ENCODE peak calls at places on chromosomes 1 and 21, in ten cellular contexts. W, Y, G, K, I, V, S, D, M and R are unnamed samples. For H3K9me3, the result is how much of the 10 kb centered on the place peaks cover.

GRCh38 chr1:113660053-113660452 is 99.2 kb downstream of the PHTF1 start:
- DNase-seq in W (no peak), Y (no peak), G (no peak), K (no peak), I (no peak), V (no peak), S (no peak), D (no peak), M (no peak), R (no peak)

GRCh38 chr1:87730274-87731222 is 401.9 kb downstream of the LMO4 start:
- DNase-seq in W (no peak), Y (no peak), G (no peak), K (no peak), I (no peak), V (no peak), S (no peak), D (no peak), M (no peak), R (no peak)

GRCh38 chr1:203557958-203558760 is 64.2 kb downstream of the OPTC start:
- DNase-seq in W (peak), Y (peak), G (no peak), K (no peak), I (peak), V (peak), S (no peak), D (peak), M (peak), R (peak)

GRCh38 chr1:54575161-54575560 is 27.1 kb downstream of the ACOT11 start:
- DNase-seq in W (no peak), Y (no peak), G (no peak), K (no peak), I (no peak), V (peak), S (no peak), D (peak), M (no peak), R (no peak)

GRCh38 chr1:117696567-117696966 is 90.7 kb downstream of the TENT5C start:
- DNase-seq in W (no peak), Y (no peak), G (no peak), K (no peak), I (no peak), V (no peak), S (no peak), D (no peak), M (no peak), R (no peak)

GRCh38 chr1:180791806-180792205 is 120.9 kb upstream of the KIAA1614 start:
- DNase-seq in W (no peak), Y (no peak), G (no peak), K (no peak), I (no peak), V (no peak), S (no peak), D (no peak), M (no peak), R (no peak)

GRCh38 chr1:209747580-209748262 is 8.1 kb upstream of the TRAF3IP3 start:
- DNase-seq in W (peak), Y (peak), G (peak), K (peak), I (peak), V (peak), S (peak), D (peak), M (peak), R (peak)

GRCh38 chr1:23867542-23867952 is 543 bp downstream of the FUCA1 start:
- DNase-seq in W (no peak), Y (no peak), G (no peak), K (no peak), I (no peak), V (no peak), S (peak), D (no peak), M (no peak), R (no peak)

GRCh38 chr1:2595261-2595811 is 8.8 kb downstream of the PRXL2B start:
- DNase-seq in W (no peak), Y (no peak), G (peak), K (no peak), I (no peak), V (peak), S (no peak), D (no peak), M (no peak), R (no peak)

GRCh38 chr1:244840219-244840794 is 4.8 kb downstream of the COX20 start:
- DNase-seq in W (no peak), Y (no peak), G (no peak), K (no peak), I (no peak), V (no peak), S (no peak), D (no peak), M (no peak), R (no peak)

GRCh38 chr1:16302709-16303627 is 49.3 kb downstream of the FBXO42 start:
- DNase-seq in W (no peak), Y (no peak), G (no peak), K (no peak), I (no peak), V (no peak), S (no peak), D (no peak), M (no peak), R (no peak)

GRCh38 chr1:41362749-41363631 is 1.8 kb downstream of the FOXO6 start:
- DNase-seq in W (peak), Y (no peak), G (no peak), K (no peak), I (no peak), V (peak), S (no peak), D (no peak), M (no peak), R (no peak)

GRCh38 chr1:237774246-237774645 is 116.5 kb downstream of the ZP4 start:
- DNase-seq in W (no peak), Y (no peak), G (no peak), K (no peak), I (no peak), V (no peak), S (no peak), D (no peak), M (no peak), R (no peak)

GRCh38 chr1:160428655-160429054 is 28.3 kb downstream of the VANGL2 start:
- DNase-seq in W (no peak), Y (peak), G (no peak), K (no peak), I (no peak), V (no peak), S (peak), D (peak), M (peak), R (no peak)

GRCh38 chr1:26696645-26697440 is 1.0 kb downstream of the ARID1A start:
- DNase-seq in W (peak), Y (no peak), G (peak), K (peak), I (no peak), V (peak), S (no peak), D (peak), M (peak), R (no peak)

GRCh38 chr1:226549094-226549936 is 751 bp downstream of the STUM start:
- DNase-seq in W (no peak), Y (peak), G (no peak), K (peak), I (no peak), V (no peak), S (no peak), D (no peak), M (no peak), R (no peak)

GRCh38 chr1:226548281-226549093 is at the start of gene STUM:
- DNase-seq in W (peak), Y (no peak), G (no peak), K (peak), I (no peak), V (peak), S (peak), D (no peak), M (no peak), R (no peak)

GRCh38 chr1:226546926-226547325 is 1.6 kb upstream of the STUM start:
- DNase-seq in W (peak), Y (no peak), G (no peak), K (no peak), I (no peak), V (no peak), S (no peak), D (no peak), M (no peak), R (no peak)

GRCh38 chr1:226545806-226546596 is 2.6 kb upstream of the STUM start:
- DNase-seq in W (peak), Y (no peak), G (no peak), K (no peak), I (no peak), V (peak), S (no peak), D (peak), M (no peak), R (no peak)

DNA sequence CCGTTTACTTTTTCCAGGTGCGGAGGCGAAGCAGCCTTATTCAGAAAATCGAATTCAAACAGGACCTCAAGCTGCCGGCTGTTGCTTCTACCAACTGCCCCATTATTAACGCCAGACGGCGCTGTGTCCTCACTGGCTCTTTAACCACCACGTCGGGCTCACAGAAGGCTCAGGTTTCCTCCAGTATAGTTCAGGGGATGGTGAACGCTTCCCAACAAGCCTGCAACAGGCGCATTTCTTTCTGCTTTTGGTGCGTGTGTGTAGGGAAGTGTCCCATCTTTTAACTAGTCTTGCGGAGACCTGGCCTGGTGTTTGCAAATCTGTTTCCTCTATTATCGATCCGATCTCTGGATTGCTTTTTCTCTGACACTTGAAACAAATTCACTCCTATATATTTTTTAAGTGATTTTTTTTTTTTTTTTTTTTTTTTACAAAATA is 791 bp upstream of the STUM start:
- DNase-seq in W (peak), Y (peak), G (peak), K (peak), I (peak), V (peak), S (peak), D (peak), M (peak), R (peak)
- H3K27ac ChIP-seq in W (no peak), Y (no peak), G (no peak), K (no peak), I (no peak), V (peak), S (no peak), D (no peak), M (no peak), R (no peak)

GRCh38 chr1:4336507-4336906 is 317.9 kb upstream of the AJAP1 start:
- DNase-seq in W (no peak), Y (no peak), G (no peak), K (no peak), I (no peak), V (no peak), S (no peak), D (no peak), M (no peak), R (no peak)
- H3K9me3 ChIP-seq in W (under half), Y (under half), G (under half), K (under half), I (under half), V (under half), S (under half), D (under half), M (under half), R (under half)

GRCh38 chr1:115330480-115331013 is 7.5 kb downstream of the NGF start:
- DNase-seq in W (no peak), Y (no peak), G (no peak), K (no peak), I (no peak), V (no peak), S (no peak), D (no peak), M (no peak), R (no peak)
- H3K27ac ChIP-seq in W (peak), Y (peak), G (no peak), K (no peak), I (peak), V (peak), S (no peak), D (peak), M (no peak), R (peak)

DNA sequence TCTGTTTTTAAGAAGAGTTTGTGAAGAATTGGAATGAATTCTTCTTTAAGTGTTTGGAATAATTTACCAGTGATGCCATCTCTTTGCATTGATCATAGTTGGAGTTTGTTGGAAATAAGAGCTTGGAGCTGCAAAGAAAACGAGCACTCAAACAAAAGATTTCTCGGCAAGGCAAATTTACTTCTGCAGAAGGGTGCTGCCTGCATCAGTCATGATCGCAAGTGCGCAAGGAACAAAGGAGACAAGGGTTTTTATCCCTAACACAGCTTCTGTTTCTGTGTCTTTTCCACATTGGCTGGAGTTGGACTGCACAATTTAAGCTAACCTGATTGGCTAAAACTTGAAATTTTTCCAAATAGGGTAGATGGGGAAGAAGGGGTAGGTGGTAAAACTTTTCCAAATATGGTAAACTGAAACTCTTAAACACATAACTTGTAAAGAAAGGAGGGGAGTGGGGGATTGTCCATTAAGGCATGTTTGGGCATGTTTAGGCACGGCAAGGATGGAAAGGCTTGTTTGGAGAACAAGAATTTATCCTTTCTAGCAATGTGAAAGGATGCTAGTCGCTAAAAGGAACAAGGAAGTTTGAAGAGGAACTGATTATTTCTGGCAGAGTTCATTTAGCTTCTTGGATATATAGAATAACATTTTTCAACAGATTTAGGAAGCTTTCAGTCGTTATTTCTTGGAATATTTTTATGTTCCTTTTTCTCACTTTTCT is 3.5 kb upstream of the AADACL4 start:
- DNase-seq in W (no peak), Y (no peak), G (no peak), K (no peak), I (no peak), V (no peak), S (no peak), D (no peak), M (no peak), R (no peak)
- H3K9me3 ChIP-seq in W (under half), Y (under half), G (under half), K (under half), I (under half), V (under half), S (under half), D (under half), M (under half), R (under half)

DNA sequence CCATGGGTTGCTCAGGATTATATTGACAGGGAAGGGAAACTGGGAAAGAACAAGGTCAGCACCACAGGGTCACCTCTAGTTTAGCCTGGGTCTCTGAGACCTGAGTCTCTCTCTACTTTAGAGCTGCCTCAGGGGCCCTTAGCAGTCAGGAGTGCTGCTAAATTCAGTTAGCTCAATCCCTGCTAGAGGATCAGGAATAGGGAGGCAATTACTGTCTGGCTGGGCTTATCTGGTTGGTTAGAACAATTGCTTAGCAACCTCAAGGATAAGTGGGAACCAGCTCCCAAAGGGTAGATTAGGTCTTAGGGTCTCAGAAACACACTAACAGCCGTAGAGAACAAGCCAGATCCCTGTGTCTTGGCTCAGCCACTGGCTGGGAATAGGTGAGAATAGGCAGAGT is 7.8 kb downstream of the PM20D1 start:
- DNase-seq in W (no peak), Y (no peak), G (no peak), K (no peak), I (no peak), V (no peak), S (no peak), D (no peak), M (no peak), R (no peak)
- H3K27ac ChIP-seq in W (no peak), Y (no peak), G (no peak), K (no peak), I (no peak), V (no peak), S (no peak), D (peak), M (no peak), R (peak)

GRCh38 chr1:152309955-152310354 is 15.1 kb downstream of the FLG start:
- DNase-seq in W (peak), Y (no peak), G (no peak), K (no peak), I (no peak), V (peak), S (no peak), D (no peak), M (no peak), R (no peak)

GRCh38 chr1:152313319-152313801 is 11.7 kb downstream of the FLG start:
- DNase-seq in W (no peak), Y (no peak), G (no peak), K (no peak), I (no peak), V (peak), S (no peak), D (no peak), M (no peak), R (no peak)

DNA sequence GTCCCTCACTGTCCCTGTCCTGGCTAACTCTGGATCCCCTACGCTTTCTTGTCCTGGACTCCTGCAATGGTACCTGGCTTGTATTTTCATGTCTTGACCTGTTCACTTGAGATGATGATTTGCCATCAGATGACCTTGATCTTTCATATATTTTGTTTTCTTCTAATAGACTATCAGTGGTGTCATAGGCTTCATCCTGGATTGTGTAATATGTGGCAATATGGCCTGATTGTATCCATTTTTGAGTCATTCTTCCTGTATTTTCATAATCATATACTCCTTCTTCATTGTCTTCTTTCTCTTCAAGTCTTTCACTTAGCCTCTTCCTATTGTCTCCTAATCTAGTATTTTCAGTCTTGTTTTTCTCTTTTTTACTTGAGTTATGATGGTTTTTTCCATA is 11.1 kb downstream of the FLG start:
- DNase-seq in W (no peak), Y (no peak), G (no peak), K (no peak), I (no peak), V (no peak), S (no peak), D (no peak), M (no peak), R (no peak)
- H3K9me3 ChIP-seq in W (under half), Y (under half), G (under half), K (under half), I (under half), V (under half), S (under half), D (under half), M (under half), R (under half)

GRCh38 chr1:166040635-166041034 is 126.2 kb downstream of the FAM78B start:
- DNase-seq in W (no peak), Y (no peak), G (no peak), K (no peak), I (no peak), V (no peak), S (no peak), D (no peak), M (no peak), R (no peak)
- H3K27ac ChIP-seq in W (no peak), Y (no peak), G (no peak), K (no peak), I (no peak), V (no peak), S (no peak), D (no peak), M (no peak), R (no peak)

GRCh38 chr1:235673981-235674380 is 24.4 kb upstream of the GNG4 start:
- DNase-seq in W (no peak), Y (no peak), G (no peak), K (no peak), I (no peak), V (no peak), S (no peak), D (no peak), M (no peak), R (no peak)

GRCh38 chr1:235675152-235675890 is 25.7 kb upstream of the GNG4 start:
- DNase-seq in W (no peak), Y (no peak), G (no peak), K (no peak), I (no peak), V (no peak), S (no peak), D (no peak), M (no peak), R (no peak)

GRCh38 chr1:235671992-235672391 is 22.4 kb upstream of the GNG4 start:
- DNase-seq in W (no peak), Y (no peak), G (no peak), K (no peak), I (no peak), V (no peak), S (no peak), D (no peak), M (no peak), R (no peak)

GRCh38 chr1:235669277-235669676 is 19.7 kb upstream of the GNG4 start:
- DNase-seq in W (no peak), Y (no peak), G (no peak), K (no peak), I (no peak), V (no peak), S (no peak), D (no peak), M (no peak), R (no peak)

GRCh38 chr1:235670157-235670776 is 20.7 kb upstream of the GNG4 start:
- DNase-seq in W (no peak), Y (no peak), G (no peak), K (no peak), I (no peak), V (no peak), S (no peak), D (no peak), M (no peak), R (no peak)
- H3K9me3 ChIP-seq in W (under half), Y (under half), G (under half), K (under half), I (under half), V (under half), S (under half), D (under half), M (under half), R (under half)

GRCh38 chr21:17468698-17469097 is 44.1 kb upstream of the CXADR start:
- DNase-seq in W (no peak), Y (no peak), G (no peak), K (no peak), I (no peak), V (no peak), S (no peak), D (no peak), M (no peak), R (no peak)

GRCh38 chr21:17476006-17476405 is 36.8 kb upstream of the CXADR start:
- DNase-seq in W (no peak), Y (no peak), G (no peak), K (no peak), I (no peak), V (no peak), S (peak), D (no peak), M (no peak), R (no peak)

GRCh38 chr21:17472592-17473271 is 40.1 kb upstream of the CXADR start:
- DNase-seq in W (no peak), Y (no peak), G (no peak), K (no peak), I (no peak), V (no peak), S (peak), D (no peak), M (no peak), R (no peak)

GRCh38 chr21:17469727-17470126 is 43.1 kb upstream of the CXADR start:
- DNase-seq in W (no peak), Y (no peak), G (no peak), K (no peak), I (no peak), V (no peak), S (no peak), D (no peak), M (no peak), R (no peak)

DNA sequence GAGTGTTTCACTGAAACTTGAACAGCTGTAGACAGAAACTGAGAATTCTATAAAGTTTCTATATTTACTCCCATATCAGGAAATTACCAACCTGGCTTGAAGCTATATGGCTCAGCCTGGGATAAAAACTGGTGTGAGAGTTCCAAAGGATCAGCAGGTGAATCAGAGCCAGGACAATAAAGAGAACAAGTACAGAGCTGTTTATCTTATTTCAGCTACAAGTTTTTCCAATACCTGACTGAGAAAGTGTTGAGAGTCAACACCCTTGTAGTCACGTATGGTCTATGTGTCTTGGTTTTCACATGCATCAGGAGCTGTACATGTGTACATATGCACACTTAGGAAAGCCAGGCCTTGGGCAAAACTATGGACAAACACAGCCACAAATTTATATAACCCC is 40.7 kb upstream of the CXADR start:
- DNase-seq in W (no peak), Y (no peak), G (no peak), K (no peak), I (no peak), V (no peak), S (peak), D (no peak), M (no peak), R (no peak)
- H3K27ac ChIP-seq in W (no peak), Y (no peak), G (no peak), K (no peak), I (no peak), V (no peak), S (peak), D (no peak), M (no peak), R (no peak)